ENCODE peak calls at places on chromosomes 12 and 14, in four cellular contexts. One of them, this sample, is unnamed.

GRCh38 chr14:43872222-43872621 is 634.9 kb downstream of the FSCB start:
- DNase-seq in stimulated activated CD4-positive, alpha-beta T cell treated with anti-CD3 and anti-CD28 coated beads, TNF-alpha, amount 100 ng/mL, for 4 hours: no peak
- DNase-seq in HS-5: no peak
- DNase-seq in fibroblast of pulmonary artery: no peak
- DNase-seq in this sample: no peak

GRCh38 chr14:56585461-56586084 is 6.0 kb downstream of the TMEM260 start:
- DNase-seq in HS-5: no peak
- DNase-seq in fibroblast of pulmonary artery: no peak
- DNase-seq in stimulated activated CD4-positive, alpha-beta T cell treated with anti-CD3 and anti-CD28 coated beads, TNF-alpha, amount 100 ng/mL, for 4 hours: no peak
- DNase-seq in this sample: no peak

GRCh38 chr12:108699955-108700563 is 31.3 kb downstream of the CORO1C start:
- DNase-seq in stimulated activated CD4-positive, alpha-beta T cell treated with anti-CD3 and anti-CD28 coated beads, TNF-alpha, amount 100 ng/mL, for 4 hours: no peak
- DNase-seq in fibroblast of pulmonary artery: peak; percentile 73
- DNase-seq in HS-5: no peak
- DNase-seq in this sample: no peak

GRCh38 chr12:49439042-49439441 is 71.8 kb downstream of the SPATS2 start:
- DNase-seq in fibroblast of pulmonary artery: no peak
- DNase-seq in stimulated activated CD4-positive, alpha-beta T cell treated with anti-CD3 and anti-CD28 coated beads, TNF-alpha, amount 100 ng/mL, for 4 hours: no peak
- DNase-seq in HS-5: no peak
- DNase-seq in this sample: no peak

GRCh38 chr14:20278414-20278813 is 27.3 kb downstream of the TTC5 start:
- DNase-seq in stimulated activated CD4-positive, alpha-beta T cell treated with anti-CD3 and anti-CD28 coated beads, TNF-alpha, amount 100 ng/mL, for 4 hours: no peak
- DNase-seq in fibroblast of pulmonary artery: peak; percentile 60
- DNase-seq in HS-5: no peak
- DNase-seq in this sample: peak; percentile 45

GRCh38 chr12:43294881-43295280 is 257.1 kb downstream of the ADAMTS20 start:
- DNase-seq in fibroblast of pulmonary artery: no peak
- DNase-seq in HS-5: no peak
- DNase-seq in stimulated activated CD4-positive, alpha-beta T cell treated with anti-CD3 and anti-CD28 coated beads, TNF-alpha, amount 100 ng/mL, for 4 hours: no peak
- DNase-seq in this sample: no peak

GRCh38 chr12:4450551-4451112 is 5.0 kb upstream of the FGF6 start:
- DNase-seq in stimulated activated CD4-positive, alpha-beta T cell treated with anti-CD3 and anti-CD28 coated beads, TNF-alpha, amount 100 ng/mL, for 4 hours: no peak
- DNase-seq in HS-5: no peak
- DNase-seq in fibroblast of pulmonary artery: no peak
- DNase-seq in this sample: no peak

GRCh38 chr14:30656190-30656632 is 34.1 kb downstream of the SCFD1 start:
- DNase-seq in HS-5: peak; percentile 5
- DNase-seq in stimulated activated CD4-positive, alpha-beta T cell treated with anti-CD3 and anti-CD28 coated beads, TNF-alpha, amount 100 ng/mL, for 4 hours: no peak
- DNase-seq in fibroblast of pulmonary artery: peak; percentile 47
- DNase-seq in this sample: peak; percentile 5

GRCh38 chr12:28708918-28709371 is 440.1 kb upstream of the FAR2 start:
- DNase-seq in HS-5: no peak
- DNase-seq in fibroblast of pulmonary artery: peak; percentile 37
- DNase-seq in stimulated activated CD4-positive, alpha-beta T cell treated with anti-CD3 and anti-CD28 coated beads, TNF-alpha, amount 100 ng/mL, for 4 hours: no peak
- DNase-seq in this sample: no peak

GRCh38 chr12:93156091-93156490 is 221.6 kb upstream of the NUDT4 start:
- DNase-seq in fibroblast of pulmonary artery: no peak
- DNase-seq in stimulated activated CD4-positive, alpha-beta T cell treated with anti-CD3 and anti-CD28 coated beads, TNF-alpha, amount 100 ng/mL, for 4 hours: no peak
- DNase-seq in HS-5: no peak
- DNase-seq in this sample: no peak

GRCh38 chr14:77053046-77053841 is 24.7 kb upstream of the IRF2BPL start:
- DNase-seq in fibroblast of pulmonary artery: peak; percentile 77
- DNase-seq in HS-5: no peak
- DNase-seq in stimulated activated CD4-positive, alpha-beta T cell treated with anti-CD3 and anti-CD28 coated beads, TNF-alpha, amount 100 ng/mL, for 4 hours: peak; percentile 64
- DNase-seq in this sample: no peak

GRCh38 chr14:31970744-31971143 is 106.4 kb upstream of the ARHGAP5 start:
- DNase-seq in stimulated activated CD4-positive, alpha-beta T cell treated with anti-CD3 and anti-CD28 coated beads, TNF-alpha, amount 100 ng/mL, for 4 hours: no peak
- DNase-seq in HS-5: no peak
- DNase-seq in fibroblast of pulmonary artery: no peak
- DNase-seq in this sample: no peak

GRCh38 chr12:30568453-30568852 is 127.2 kb downstream of the IPO8 start:
- DNase-seq in stimulated activated CD4-positive, alpha-beta T cell treated with anti-CD3 and anti-CD28 coated beads, TNF-alpha, amount 100 ng/mL, for 4 hours: no peak
- DNase-seq in HS-5: no peak
- DNase-seq in fibroblast of pulmonary artery: no peak
- DNase-seq in this sample: no peak

GRCh38 chr14:58666737-58667136 is 29.0 kb downstream of the DACT1 start:
- DNase-seq in stimulated activated CD4-positive, alpha-beta T cell treated with anti-CD3 and anti-CD28 coated beads, TNF-alpha, amount 100 ng/mL, for 4 hours: no peak
- DNase-seq in fibroblast of pulmonary artery: no peak
- DNase-seq in HS-5: no peak
- DNase-seq in this sample: no peak

GRCh38 chr14:100305446-100306255 is 593 bp downstream of the SLC25A29 start:
- DNase-seq in HS-5: no peak
- DNase-seq in fibroblast of pulmonary artery: no peak
- DNase-seq in stimulated activated CD4-positive, alpha-beta T cell treated with anti-CD3 and anti-CD28 coated beads, TNF-alpha, amount 100 ng/mL, for 4 hours: no peak
- DNase-seq in this sample: no peak

GRCh38 chr14:22614240-22614799 is 16.2 kb downstream of the ABHD4 start:
- DNase-seq in stimulated activated CD4-positive, alpha-beta T cell treated with anti-CD3 and anti-CD28 coated beads, TNF-alpha, amount 100 ng/mL, for 4 hours: no peak
- DNase-seq in fibroblast of pulmonary artery: peak; percentile 91
- DNase-seq in HS-5: peak; percentile 89
- DNase-seq in this sample: peak; percentile 99

GRCh38 chr14:89507521-89507920 is 90.5 kb upstream of the FOXN3 start:
- DNase-seq in fibroblast of pulmonary artery: peak; percentile 63
- DNase-seq in HS-5: peak; percentile 86
- DNase-seq in stimulated activated CD4-positive, alpha-beta T cell treated with anti-CD3 and anti-CD28 coated beads, TNF-alpha, amount 100 ng/mL, for 4 hours: no peak
- DNase-seq in this sample: peak; percentile 80

GRCh38 chr14:35429951-35430350 is 25.4 kb upstream of the NFKBIA start:
- DNase-seq in HS-5: no peak
- DNase-seq in fibroblast of pulmonary artery: no peak
- DNase-seq in stimulated activated CD4-positive, alpha-beta T cell treated with anti-CD3 and anti-CD28 coated beads, TNF-alpha, amount 100 ng/mL, for 4 hours: no peak
- DNase-seq in this sample: no peak

GRCh38 chr14:48504921-48505320 is 829.5 kb upstream of the MDGA2 start:
- DNase-seq in fibroblast of pulmonary artery: no peak
- DNase-seq in HS-5: no peak
- DNase-seq in stimulated activated CD4-positive, alpha-beta T cell treated with anti-CD3 and anti-CD28 coated beads, TNF-alpha, amount 100 ng/mL, for 4 hours: no peak
- DNase-seq in this sample: peak; percentile 47

GRCh38 chr12:32535260-32535999 is 136.1 kb downstream of the FGD4 start:
- DNase-seq in HS-5: no peak
- DNase-seq in fibroblast of pulmonary artery: peak; percentile 69
- DNase-seq in stimulated activated CD4-positive, alpha-beta T cell treated with anti-CD3 and anti-CD28 coated beads, TNF-alpha, amount 100 ng/mL, for 4 hours: no peak
- DNase-seq in this sample: no peak

GRCh38 chr12:57404966-57405640 is 25.7 kb downstream of the R3HDM2 start:
- DNase-seq in HS-5: no peak
- DNase-seq in fibroblast of pulmonary artery: no peak
- DNase-seq in stimulated activated CD4-positive, alpha-beta T cell treated with anti-CD3 and anti-CD28 coated beads, TNF-alpha, amount 100 ng/mL, for 4 hours: no peak
- DNase-seq in this sample: no peak

GRCh38 chr12:109871678-109872314 is 8.5 kb downstream of the GLTP start:
- DNase-seq in HS-5: no peak
- DNase-seq in fibroblast of pulmonary artery: no peak
- DNase-seq in stimulated activated CD4-positive, alpha-beta T cell treated with anti-CD3 and anti-CD28 coated beads, TNF-alpha, amount 100 ng/mL, for 4 hours: no peak
- DNase-seq in this sample: no peak